ENCODE peak calls at places on chromosome 16, in five cellular contexts. J is AG08396; W is Daoy; Z is stimulated activated CD4-positive, alpha-beta T cell treated with anti-CD3 and anti-CD28 coated beads, TNF-alpha, amount 100 ng/mL, for 24 hours; M is neural progenitor cell. A is an unnamed sample.

GRCh38 chr16:24737391-24737871 is 8.0 kb downstream of the TNRC6A start:
- DNase-seq in W (no peak), J (peak), M (no peak), Z (no peak), A (peak)

GRCh38 chr16:57196276-57196675 is 10.1 kb downstream of the RSPRY1 start:
- DNase-seq in W (no peak), J (no peak), M (no peak), Z (no peak), A (no peak)

GRCh38 chr16:11575223-11575589 is 11.5 kb downstream of the LITAF start:
- DNase-seq in J (no peak), M (no peak), W (no peak), Z (no peak), A (no peak)

GRCh38 chr16:22373662-22374310 is 633 bp downstream of the CDR2 start:
- DNase-seq in J (peak), M (peak), Z (no peak), W (peak), A (no peak)

GRCh38 chr16:50444546-50444945 is 75.8 kb upstream of the BRD7 start:
- DNase-seq in J (no peak), M (no peak), Z (no peak), W (no peak), A (no peak)

GRCh38 chr16:67865318-67865717 is 7.5 kb upstream of the EDC4 start:
- DNase-seq in J (peak), W (peak), M (peak), Z (no peak), A (peak)

GRCh38 chr16:1792836-1793577 is 498 bp downstream of the IGFALS start:
- DNase-seq in Z (no peak), M (no peak), W (no peak), J (no peak), A (no peak)

GRCh38 chr16:70715860-70716357 is 30.1 kb upstream of the MTSS2 start:
- DNase-seq in W (peak), J (no peak), M (no peak), Z (no peak), A (peak)

GRCh38 chr16:83901101-83901500 is 2.2 kb downstream of the MLYCD start:
- DNase-seq in W (no peak), J (peak), Z (no peak), M (no peak), A (no peak)

GRCh38 chr16:85387171-85387507 is 226.0 kb upstream of the GSE1 start:
- DNase-seq in W (no peak), M (no peak), J (no peak), Z (no peak), A (no peak)

GRCh38 chr16:67537270-67537635 is 8.6 kb downstream of the RIPOR1 start:
- DNase-seq in M (peak), J (peak), W (peak), Z (no peak), A (no peak)

GRCh38 chr16:75022567-75022966 is 23.7 kb downstream of the ZNRF1 start:
- DNase-seq in M (no peak), W (no peak), J (no peak), Z (no peak), A (no peak)

GRCh38 chr16:17313085-17313611 is 157.6 kb downstream of the XYLT1 start:
- DNase-seq in Z (no peak), M (no peak), J (no peak), W (peak), A (no peak)

GRCh38 chr16:48613061-48613957 is 3.3 kb upstream of the N4BP1 start:
- DNase-seq in W (no peak), M (no peak), Z (no peak), J (peak), A (peak)

GRCh38 chr16:20799599-20799998 is 6.7 kb downstream of the ERI2 start:
- DNase-seq in W (no peak), J (peak), M (peak), Z (no peak), A (peak)

GRCh38 chr16:49890876-49891275 is 35.0 kb upstream of the ZNF423 start:
- DNase-seq in M (peak), J (no peak), W (no peak), Z (no peak), A (no peak)

A was measured in PC-3.